ENCODE peak calls at places on chromosomes 3 and 15, in seven cellular contexts. G is T follicular helper cell, X is NT2/D1, E is AG08396, C is LHCN-M2, B is sigmoid colon, F is hypothalamus. Q is an unnamed sample.

GRCh38 chr3:131535596-131535995 is 32.8 kb upstream of the MRPL3 start:
- DNase-seq in G (no peak), X (no peak), E (no peak), C (peak; percentile 85), B (no peak), F (no peak), Q (no peak)

GRCh38 chr3:184574552-184575430 is 13.2 kb downstream of the EPHB3 start:
- DNase-seq in G (no peak), X (peak; percentile 85), E (no peak), C (no peak), B (no peak), F (no peak), Q (no peak)

GRCh38 chr3:64945171-64945684 is 257.4 kb upstream of the ADAMTS9 start:
- DNase-seq in G (no peak), X (peak; percentile 92), E (no peak), C (no peak), B (no peak), F (no peak), Q (no peak)

GRCh38 chr15:31328999-31329639 is 2.5 kb downstream of the KLF13 start:
- DNase-seq in G (no peak), X (no peak), E (no peak), C (no peak), B (peak; percentile 74), F (no peak), Q (no peak)

GRCh38 chr3:193978030-193978429 is 157.9 kb upstream of the HES1 start:
- DNase-seq in G (no peak), X (no peak), E (no peak), C (no peak), B (no peak), F (no peak), Q (no peak)

GRCh38 chr3:124636101-124636862 is 94.0 kb upstream of the UMPS start:
- DNase-seq in G (no peak), X (no peak), E (no peak), C (no peak), B (no peak), F (no peak), Q (no peak)

GRCh38 chr3:140736863-140737460 is 59.1 kb downstream of the TRIM42 start:
- DNase-seq in G (no peak), X (peak; percentile 68), E (peak; percentile 14), C (peak; percentile 57), B (no peak), F (peak; percentile 20), Q (no peak)

GRCh38 chr3:88003115-88003755 is 55.6 kb downstream of the CGGBP1 start:
- DNase-seq in G (no peak), X (peak; percentile 30), E (peak; percentile 32), C (peak; percentile 53), B (no peak), F (no peak), Q (no peak)

GRCh38 chr3:175956964-175957363 is 1097.8 kb downstream of the NAALADL2 start:
- DNase-seq in G (no peak), X (peak; percentile 22), E (no peak), C (peak; percentile 11), B (no peak), F (no peak), Q (no peak)

GRCh38 chr15:63372018-63372705 is 9.5 kb downstream of the CA12 start:
- DNase-seq in G (no peak), X (no peak), E (peak; percentile 90), C (peak; percentile 97), B (peak; percentile 74), F (no peak), Q (no peak)

GRCh38 chr3:10555263-10555662 is 49.9 kb upstream of the ATP2B2 start:
- DNase-seq in G (no peak), X (no peak), E (no peak), C (no peak), B (no peak), F (no peak), Q (no peak)